ENCODE peak calls at places on chromosome 18, in six cellular contexts. I, D, U, H, Z and L are unnamed samples.

GRCh38 chr18:56563568-56563967 is 74.8 kb downstream of the TXNL1 start:
- DNase-seq in D (no peak), H (no peak), I (no peak), Z (no peak), U (peak; percentile 15), L (no peak)

GRCh38 chr18:49467019-49467563 is 6.6 kb upstream of the DYM start:
- DNase-seq in Z (no peak), H (no peak), D (no peak), I (no peak), U (no peak), L (no peak)

GRCh38 chr18:72935744-72936143 is 68.0 kb upstream of the NETO1 start:
- DNase-seq in Z (no peak), U (no peak), I (no peak), D (no peak), H (no peak), L (no peak)

GRCh38 chr18:77115461-77115907 is 17.1 kb downstream of the MBP start:
- DNase-seq in I (no peak), Z (no peak), U (no peak), H (no peak), D (no peak), L (peak; percentile 68)

GRCh38 chr18:5370332-5370731 is 74.8 kb upstream of the ZBTB14 start:
- DNase-seq in I (no peak), D (no peak), U (peak; percentile 2), Z (no peak), H (peak; percentile 14), L (no peak)

GRCh38 chr18:67432806-67433205 is 83.7 kb downstream of the DSEL start:
- DNase-seq in H (no peak), Z (no peak), D (no peak), I (no peak), U (no peak), L (peak; percentile 66)

GRCh38 chr18:60176271-60176670 is 196.3 kb downstream of the MC4R start:
- DNase-seq in D (no peak), H (no peak), I (no peak), Z (no peak), U (no peak), L (no peak)

GRCh38 chr18:65206551-65207260 is 544.1 kb upstream of the CDH7 start:
- DNase-seq in U (no peak), H (no peak), I (no peak), Z (no peak), D (no peak), L (no peak)

GRCh38 chr18:70627100-70627802 is 338.4 kb downstream of the SOCS6 start:
- DNase-seq in I (no peak), U (no peak), D (no peak), H (no peak), Z (no peak), L (no peak)

GRCh38 chr18:58046794-58047555 is 2.9 kb downstream of the NEDD4L start:
- DNase-seq in I (no peak), D (no peak), Z (no peak), U (no peak), H (no peak), L (no peak)

GRCh38 chr18:41372266-41372665 is 582.8 kb upstream of the PIK3C3 start:
- DNase-seq in Z (no peak), H (no peak), D (no peak), I (no peak), U (no peak), L (no peak)

GRCh38 chr18:35616664-35617423 is 35.3 kb downstream of the GALNT1 start:
- DNase-seq in I (peak; percentile 66), U (peak; percentile 90), H (peak; percentile 94), Z (peak; percentile 81), D (no peak), L (peak; percentile 93)

GRCh38 chr18:11518788-11519685 is 90.4 kb upstream of the SLC35G4 start:
- DNase-seq in D (no peak), I (peak; percentile 11), U (peak; percentile 70), Z (no peak), H (peak; percentile 53), L (peak; percentile 45)

GRCh38 chr18:60019463-60019840 is 119.7 kb downstream of the PMAIP1 start:
- DNase-seq in Z (peak; percentile 82), D (no peak), H (peak; percentile 88), I (no peak), U (no peak), L (peak; percentile 66)

GRCh38 chr18:6211174-6211504 is 203.6 kb downstream of the L3MBTL4 start:
- DNase-seq in H (no peak), Z (no peak), I (no peak), U (no peak), D (no peak), L (no peak)

GRCh38 chr18:74456409-74457042 is 582 bp downstream of the DIPK1C start:
- DNase-seq in U (no peak), H (no peak), Z (no peak), D (peak; percentile 42), I (no peak), L (no peak)

GRCh38 chr18:74455386-74455785 is 1.7 kb downstream of the DIPK1C start:
- DNase-seq in H (no peak), I (no peak), D (no peak), Z (no peak), U (no peak), L (no peak)

GRCh38 chr18:74457043-74457742 is at the start of gene DIPK1C:
- DNase-seq in U (no peak), Z (no peak), H (peak; percentile 2), D (no peak), I (no peak), L (no peak)

GRCh38 chr18:74454279-74454741 is 2.8 kb downstream of the DIPK1C start:
- DNase-seq in Z (no peak), D (no peak), U (no peak), I (no peak), H (no peak), L (no peak)

DNA sequence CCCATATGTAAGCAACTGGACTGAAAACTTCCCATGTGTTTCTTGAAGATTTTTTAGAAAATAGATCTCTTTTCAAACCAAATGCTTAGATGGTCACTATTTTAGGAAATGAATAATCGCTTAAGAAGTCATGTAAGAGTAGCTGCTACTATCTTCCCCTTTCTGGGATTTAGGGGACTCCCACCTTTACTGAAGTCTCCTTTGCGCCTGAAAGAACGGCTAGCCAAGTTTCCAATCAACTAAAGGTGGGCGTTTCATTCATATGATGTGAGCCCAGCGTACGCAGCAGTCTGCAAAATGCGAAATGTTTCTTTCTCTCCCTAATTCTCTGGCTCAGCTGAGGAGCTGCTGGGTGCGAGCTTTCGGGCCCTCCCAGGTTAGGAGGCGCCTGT is 1.1 kb downstream of the DIPK1C start:
- DNase-seq in U (no peak), Z (no peak), H (no peak), D (no peak), I (no peak), L (no peak)
- H3K4me3 ChIP-seq in U (no peak overlapping the region), Z (no peak overlapping the region), H (no peak overlapping the region), D (peak overlapping the region; percentile 45), I (no peak overlapping the region), L (no peak overlapping the region)

GRCh38 chr18:28185121-28185520 is 8.2 kb upstream of the CDH2 start:
- DNase-seq in D (no peak), I (no peak), U (no peak), H (no peak), Z (no peak), L (no peak)

GRCh38 chr18:28193177-28193778 is 16.3 kb upstream of the CDH2 start:
- DNase-seq in D (no peak), Z (no peak), U (no peak), I (no peak), H (no peak), L (no peak)

GRCh38 chr18:28189400-28190239 is 12.7 kb upstream of the CDH2 start:
- DNase-seq in I (no peak), Z (no peak), D (no peak), U (peak; percentile 55), H (peak; percentile 76), L (peak; percentile 83)
- TF ChIP-seq CTCF in I (peak; percentile 56), Z (peak; percentile 64), D (peak; percentile 60), U (peak; percentile 54), H (peak; percentile 72), L (peak; percentile 79)

GRCh38 chr18:63236990-63237389 is 82.6 kb downstream of the BCL2 start:
- DNase-seq in H (no peak), I (peak; percentile 35), Z (no peak), D (peak; percentile 75), U (no peak), L (no peak)

GRCh38 chr18:63238711-63239110 is 80.9 kb downstream of the BCL2 start:
- DNase-seq in Z (no peak), U (no peak), D (no peak), I (no peak), H (no peak), L (no peak)

GRCh38 chr18:63236417-63236816 is 83.2 kb downstream of the BCL2 start:
- DNase-seq in Z (no peak), H (no peak), I (no peak), D (no peak), U (peak; percentile 20), L (no peak)

GRCh38 chr18:63237486-63237885 is 82.1 kb downstream of the BCL2 start:
- DNase-seq in U (no peak), H (no peak), D (no peak), I (no peak), Z (no peak), L (peak; percentile 59)

GRCh38 chr18:63237911-63238710 is 81.5 kb downstream of the BCL2 start:
- DNase-seq in I (peak; percentile 35), U (no peak), D (peak; percentile 74), Z (peak; percentile 94), H (peak; percentile 91), L (peak; percentile 89)
- H3K4me3 ChIP-seq in I (no peak overlapping the region), U (no peak overlapping the region), D (peak overlapping the region; percentile 38), Z (no peak overlapping the region), H (no peak overlapping the region), L (peak overlapping the region; percentile 10)

DNA sequence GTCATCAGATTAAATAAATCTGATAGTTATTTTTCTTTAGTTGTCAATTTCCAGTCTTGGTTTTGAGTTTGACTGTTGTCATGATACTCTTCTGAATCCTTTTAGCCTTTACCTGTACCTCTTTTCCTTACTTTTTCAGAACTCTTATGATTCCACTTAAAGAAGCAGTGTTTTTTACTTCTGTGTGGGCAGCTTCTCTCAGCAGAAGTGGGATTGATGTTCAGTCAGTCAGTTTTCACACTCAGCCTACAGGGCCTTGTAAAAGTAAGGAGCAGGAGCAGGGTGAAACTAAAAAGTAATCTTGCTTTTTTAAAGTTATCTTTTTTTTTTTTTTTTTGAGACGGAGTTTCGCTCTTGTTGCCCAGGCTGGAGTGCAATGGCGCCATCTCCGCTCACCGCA is 75.1 kb downstream of the HAUS1 start:
- DNase-seq in U (no peak), I (no peak), H (no peak), Z (no peak), D (no peak), L (no peak)
- TF ChIP-seq CTCF in U (no peak), I (no peak), H (no peak), Z (no peak), D (no peak), L (no peak)

GRCh38 chr18:22915337-22915736 is 17.8 kb upstream of the RBBP8 start:
- DNase-seq in I (no peak), Z (no peak), D (no peak), H (no peak), U (no peak), L (no peak)

GRCh38 chr18:22914633-22915032 is 18.5 kb upstream of the RBBP8 start:
- DNase-seq in I (no peak), U (no peak), Z (peak; percentile 63), H (no peak), D (no peak), L (no peak)

GRCh38 chr18:22913861-22914260 is 19.3 kb upstream of the RBBP8 start:
- DNase-seq in U (no peak), D (no peak), I (peak; percentile 79), H (no peak), Z (no peak), L (no peak)

GRCh38 chr18:22912149-22912548 is 21.0 kb upstream of the RBBP8 start:
- DNase-seq in U (no peak), D (no peak), H (no peak), Z (no peak), I (no peak), L (no peak)

GRCh38 chr18:22912835-22913234 is 20.3 kb upstream of the RBBP8 start:
- DNase-seq in U (no peak), I (no peak), Z (peak; percentile 65), H (peak; percentile 7), D (no peak), L (peak; percentile 37)
- H3K4me3 ChIP-seq in U (no peak overlapping the region), I (no peak overlapping the region), Z (no peak overlapping the region), H (no peak overlapping the region), D (no peak overlapping the region), L (no peak overlapping the region)